ENCODE peak calls at places on chromosomes 13 and 19, in seven cellular contexts. I is stimulated activated CD4-positive, alpha-beta T cell treated with anti-CD3 and anti-CD28 coated beads, Interleukin-2, amount 100 ng/mL, for 4 hours; D is activated CD4-positive, alpha-beta T cell treated with anti-CD3 and anti-CD28 coated beads for 48 hours; H is T-helper 17 cell; S is AG08395; E is Peyer's patch; P is left ventricle myocardium inferior. Z is an unnamed sample.

GRCh38 chr13:20814224-20814910 is 40.6 kb upstream of the EEF1AKMT1 start:
- DNase-seq in P (peak), E (peak), S (peak), H (no peak), I (no peak), D (no peak), Z (no peak)

GRCh38 chr19:39074205-39074692 is 9.9 kb upstream of the ACP7 start:
- DNase-seq in H (no peak), S (no peak), P (no peak), D (no peak), E (no peak), I (no peak), Z (no peak)

GRCh38 chr19:35142531-35143230 is 374 bp upstream of the FXYD7 start:
- DNase-seq in I (peak), H (peak), E (peak), D (peak), P (peak), S (peak), Z (no peak)

GRCh38 chr13:98919566-98919965 is 58.3 kb downstream of the DOCK9 start:
- DNase-seq in I (no peak), D (peak), H (no peak), S (no peak), P (no peak), E (no peak), Z (no peak)

GRCh38 chr13:109867766-109868165 is 81.4 kb upstream of the IRS2 start:
- DNase-seq in S (no peak), P (no peak), D (no peak), E (no peak), H (no peak), I (no peak), Z (no peak)

GRCh38 chr19:28020631-28021315 is 1192.2 kb downstream of the UQCRFS1 start:
- DNase-seq in D (no peak), I (no peak), S (no peak), P (no peak), E (no peak), H (no peak), Z (no peak)

GRCh38 chr19:40672038-40672437 is 18.4 kb downstream of the NUMBL start:
- DNase-seq in I (no peak), H (no peak), E (no peak), D (no peak), S (no peak), P (no peak), Z (no peak)

GRCh38 chr13:88744289-88744688 is 1073.1 kb downstream of the SLITRK5 start:
- DNase-seq in P (no peak), E (no peak), I (no peak), S (no peak), H (no peak), D (no peak), Z (no peak)

GRCh38 chr19:46018729-46019251 is 4.1 kb downstream of the PGLYRP1 start:
- DNase-seq in H (no peak), P (no peak), D (no peak), I (no peak), E (no peak), S (no peak), Z (no peak)

GRCh38 chr13:111027481-111028439 is 87.3 kb upstream of the ARHGEF7 start:
- DNase-seq in D (no peak), I (no peak), H (no peak), S (no peak), P (no peak), E (no peak), Z (no peak)

GRCh38 chr13:36750946-36751345 is 68.1 kb upstream of the RFXAP start:
- DNase-seq in D (no peak), S (no peak), P (no peak), E (no peak), I (no peak), H (no peak), Z (no peak)

GRCh38 chr13:45811891-45812583 is 39.5 kb downstream of the SIAH3 start:
- DNase-seq in E (no peak), H (no peak), D (no peak), S (no peak), I (no peak), P (no peak), Z (no peak)

GRCh38 chr19:16470911-16471811 is 609 bp downstream of the EPS15L1 start:
- DNase-seq in E (no peak), I (no peak), H (peak), S (peak), P (no peak), D (peak), Z (no peak)

GRCh38 chr13:114116734-114117133 is 15.7 kb downstream of the RASA3 start:
- DNase-seq in H (no peak), D (no peak), E (peak), I (no peak), S (no peak), P (no peak), Z (no peak)

GRCh38 chr19:38852231-38853044 is 2.7 kb upstream of the HNRNPL start:
- DNase-seq in E (peak), P (peak), S (peak), D (peak), I (no peak), H (peak), Z (no peak)

GRCh38 chr13:46295531-46296464 is 84.1 kb downstream of the LRRC63 start:
- DNase-seq in E (peak), P (no peak), I (peak), D (peak), H (peak), S (peak), Z (no peak)

GRCh38 chr13:24557121-24557520 is 44.5 kb upstream of the PARP4 start:
- DNase-seq in H (no peak), D (no peak), E (no peak), P (no peak), I (no peak), S (peak), Z (no peak)

GRCh38 chr13:37144661-37145060 is 39.2 kb upstream of the CSNK1A1L start:
- DNase-seq in S (peak), P (no peak), I (no peak), H (no peak), E (no peak), D (no peak), Z (no peak)

GRCh38 chr13:43159007-43159406 is 135.6 kb downstream of the DNAJC15 start:
- DNase-seq in S (no peak), D (no peak), I (no peak), E (no peak), H (no peak), P (no peak), Z (no peak)

GRCh38 chr13:99320693-99321481 is 13.7 kb upstream of the GPR183 start:
- DNase-seq in P (no peak), H (no peak), E (no peak), S (peak), D (no peak), I (no peak), Z (no peak)

GRCh38 chr13:23292596-23292995 is 111.8 kb downstream of the SGCG start:
- DNase-seq in S (no peak), D (no peak), I (no peak), H (no peak), P (no peak), E (no peak), Z (no peak)

GRCh38 chr19:28170066-28170465 is 1042.9 kb downstream of the UQCRFS1 start:
- DNase-seq in E (no peak), I (no peak), S (no peak), P (no peak), H (no peak), D (no peak), Z (no peak)

GRCh38 chr13:84445776-84446175 is 563.5 kb upstream of the SLITRK1 start:
- DNase-seq in D (no peak), I (no peak), S (no peak), H (no peak), E (no peak), P (no peak), Z (no peak)

GRCh38 chr13:91155512-91156114 is 191.9 kb upstream of the MIR17HG start:
- DNase-seq in H (no peak), E (no peak), S (no peak), I (no peak), D (no peak), P (no peak), Z (no peak)

GRCh38 chr13:113209336-113209879 is at the start of gene CUL4A:
- DNase-seq in S (peak), D (peak), H (peak), P (peak), I (peak), E (peak), Z (no peak)

GRCh38 chr13:42364613-42365000 is 92.7 kb downstream of the AKAP11 start:
- DNase-seq in H (no peak), D (no peak), S (no peak), E (no peak), P (no peak), I (no peak), Z (no peak)

GRCh38 chr13:31242935-31243334 is 43.2 kb downstream of the B3GLCT start:
- DNase-seq in I (no peak), P (no peak), H (no peak), E (no peak), D (no peak), S (peak), Z (no peak)

GRCh38 chr19:18659281-18660050 is 22.6 kb downstream of the KLHL26 start:
- DNase-seq in S (peak), I (no peak), E (no peak), P (peak), D (no peak), H (no peak), Z (no peak)

GRCh38 chr13:80251403-80251802 is 89.5 kb downstream of the SPRY2 start:
- DNase-seq in D (no peak), H (no peak), P (no peak), E (no peak), S (no peak), I (no peak), Z (no peak)

GRCh38 chr13:31201341-31202024 is 1.7 kb downstream of the B3GLCT start:
- DNase-seq in H (no peak), E (no peak), I (no peak), S (peak), P (no peak), D (no peak), Z (no peak)

GRCh38 chr13:26037302-26037701 is 14.5 kb downstream of the SHISA2 start:
- DNase-seq in E (no peak), H (no peak), P (no peak), S (no peak), D (peak), I (no peak), Z (no peak)

GRCh38 chr13:38783992-38784875 is 97.4 kb downstream of the FREM2 start:
- DNase-seq in E (no peak), H (no peak), S (no peak), D (no peak), P (no peak), I (no peak), Z (no peak)

GRCh38 chr19:940591-941291 is 14.9 kb downstream of the ARID3A start:
- DNase-seq in H (peak), P (peak), D (peak), E (peak), S (peak), I (peak), Z (no peak)

GRCh38 chr13:97978661-97979450 is 25.4 kb downstream of the IPO5 start:
- DNase-seq in I (no peak), S (peak), H (no peak), D (no peak), E (no peak), P (no peak), Z (no peak)

GRCh38 chr19:5917431-5918107 is 3.5 kb downstream of the CAPS start:
- DNase-seq in P (no peak), H (no peak), D (no peak), I (no peak), S (no peak), E (no peak), Z (no peak)

GRCh38 chr13:86085890-86086289 is 286.7 kb upstream of the SLITRK6 start:
- DNase-seq in S (no peak), P (no peak), D (no peak), H (no peak), E (no peak), I (no peak), Z (no peak)